ENCODE peak calls at places on chromosome 18, in nine cellular contexts. Y is transverse colon; M is bronchial epithelial cell; Z is neural progenitor cell; J is astrocyte of the cerebellum; B is tibial nerve; Q is choroid plexus epithelial cell; E is RWPE2; O is CD8-positive, alpha-beta T cell. R is an unnamed sample.
A peak's percentile ranks its signal among the peaks of the same experiment; 100 is the strongest.

GRCh38 chr18:68837665-68838390 is 39.9 kb downstream of the CCDC102B start:
- DNase-seq in Y (no peak), M (no peak), Z (no peak), J (no peak), B (no peak), Q (peak; percentile 24), E (no peak), O (no peak), R (no peak)

GRCh38 chr18:63604791-63605567 is 17.8 kb downstream of the SERPINB13 start:
- DNase-seq in Y (no peak), M (peak; percentile 99), Z (no peak), J (no peak), B (no peak), Q (no peak), E (no peak), O (no peak), R (no peak)

GRCh38 chr18:57084331-57085298 is 62.3 kb upstream of the BOD1L2 start:
- DNase-seq in Y (no peak), M (no peak), Z (peak; percentile 36), J (no peak), B (no peak), Q (no peak), E (no peak), O (no peak), R (peak; percentile 54)

GRCh38 chr18:11668441-11669169 is 20.5 kb upstream of the GNAL start:
- DNase-seq in Y (no peak), M (peak; percentile 78), Z (no peak), J (no peak), B (no peak), Q (no peak), E (no peak), O (no peak), R (no peak)

GRCh38 chr18:22115573-22115972 is 53.8 kb upstream of the GATA6 start:
- DNase-seq in Y (peak; percentile 58), M (no peak), Z (no peak), J (no peak), B (no peak), Q (no peak), E (no peak), O (no peak), R (no peak)

GRCh38 chr18:79643049-79643765 is 36.4 kb upstream of the CTDP1 start:
- DNase-seq in Y (no peak), M (no peak), Z (no peak), J (no peak), B (no peak), Q (no peak), E (no peak), O (peak; percentile 61), R (peak; percentile 62)

GRCh38 chr18:59079264-59079972 is 60.3 kb upstream of the SEC11C start:
- DNase-seq in Y (no peak), M (peak; percentile 56), Z (no peak), J (no peak), B (no peak), Q (peak; percentile 8), E (no peak), O (no peak), R (no peak)

GRCh38 chr18:57627488-57627887 is 5.9 kb upstream of the NARS1 start:
- DNase-seq in Y (no peak), M (peak; percentile 22), Z (no peak), J (peak; percentile 50), B (no peak), Q (peak; percentile 71), E (no peak), O (no peak), R (no peak)

GRCh38 chr18:5418985-5419495 is 123.5 kb upstream of the ZBTB14 start:
- DNase-seq in Y (no peak), M (no peak), Z (no peak), J (no peak), B (no peak), Q (peak; percentile 17), E (no peak), O (no peak), R (no peak)

GRCh38 chr18:23260932-23261590 is 125.8 kb downstream of the CABLES1 start:
- DNase-seq in Y (no peak), M (peak; percentile 29), Z (no peak), J (no peak), B (no peak), Q (no peak), E (no peak), O (no peak), R (no peak)

GRCh38 chr18:22439447-22439846 is 21.7 kb upstream of the CTAGE1 start:
- DNase-seq in Y (no peak), M (peak; percentile 69), Z (no peak), J (no peak), B (no peak), Q (peak; percentile 45), E (no peak), O (no peak), R (no peak)

GRCh38 chr18:33854827-33855139 is 276.8 kb downstream of the ASXL3 start:
- DNase-seq in Y (no peak), M (no peak), Z (no peak), J (no peak), B (no peak), Q (no peak), E (no peak), O (no peak), R (no peak)

GRCh38 chr18:12015697-12016062 is 34.4 kb downstream of the IMPA2 start:
- DNase-seq in Y (peak; percentile 85), M (peak; percentile 85), Z (no peak), J (no peak), B (no peak), Q (no peak), E (no peak), O (no peak), R (no peak)

GRCh38 chr18:10239138-10239537 is 215.3 kb upstream of the APCDD1 start:
- DNase-seq in Y (no peak), M (peak; percentile 20), Z (no peak), J (no peak), B (peak; percentile 75), Q (peak; percentile 71), E (no peak), O (no peak), R (no peak)

GRCh38 chr18:37322497-37323035 is 243.0 kb downstream of the CELF4 start:
- DNase-seq in Y (peak; percentile 17), M (peak; percentile 17), Z (peak; percentile 76), J (no peak), B (peak; percentile 7), Q (peak; percentile 52), E (no peak), O (no peak), R (peak; percentile 65)

GRCh38 chr18:48419268-48420022 is 10.3 kb upstream of the ZBTB7C start:
- DNase-seq in Y (no peak), M (peak; percentile 68), Z (no peak), J (no peak), B (no peak), Q (no peak), E (no peak), O (no peak), R (no peak)

GRCh38 chr18:40347261-40347660 is 1607.8 kb upstream of the PIK3C3 start:
- DNase-seq in Y (no peak), M (no peak), Z (no peak), J (no peak), B (no peak), Q (no peak), E (no peak), O (no peak), R (no peak)

GRCh38 chr18:9218052-9218451 is 81.5 kb downstream of the ANKRD12 start:
- DNase-seq in Y (no peak), M (no peak), Z (no peak), J (no peak), B (no peak), Q (peak; percentile 78), E (no peak), O (no peak), R (no peak)

GRCh38 chr18:13258792-13259385 is 40.3 kb downstream of the LDLRAD4 start:
- DNase-seq in Y (no peak), M (no peak), Z (no peak), J (no peak), B (no peak), Q (no peak), E (no peak), O (no peak), R (no peak)

DNA sequence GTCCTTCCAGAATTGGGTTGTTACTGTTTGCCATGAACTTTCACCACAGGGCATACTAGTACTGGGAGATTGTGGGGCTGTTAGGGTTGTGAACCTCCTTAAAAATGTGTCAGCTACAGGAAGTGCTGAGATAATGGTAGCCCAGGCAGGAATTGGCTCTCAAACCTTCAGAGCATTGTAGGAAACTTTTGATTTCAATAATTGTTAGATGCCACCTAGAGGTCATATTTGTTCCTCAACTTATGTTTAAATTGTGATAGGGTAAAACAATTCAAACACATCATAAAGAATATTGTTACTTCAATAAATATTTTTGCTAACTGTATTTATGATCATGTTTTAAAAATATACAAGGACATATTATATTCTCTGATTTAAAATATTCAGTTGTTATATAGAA is 594.6 kb downstream of the ADCYAP1 start:
- DNase-seq in Y (no peak), M (no peak), Z (no peak), J (no peak), B (no peak), Q (no peak), E (no peak), O (no peak), R (no peak)
- TF ChIP-seq CTCF in Y (no peak), M (no peak), Z (peak; percentile 10), J (no peak), B (no peak), Q (no peak), E (peak; percentile 39), O (no peak), R (no peak)

DNA sequence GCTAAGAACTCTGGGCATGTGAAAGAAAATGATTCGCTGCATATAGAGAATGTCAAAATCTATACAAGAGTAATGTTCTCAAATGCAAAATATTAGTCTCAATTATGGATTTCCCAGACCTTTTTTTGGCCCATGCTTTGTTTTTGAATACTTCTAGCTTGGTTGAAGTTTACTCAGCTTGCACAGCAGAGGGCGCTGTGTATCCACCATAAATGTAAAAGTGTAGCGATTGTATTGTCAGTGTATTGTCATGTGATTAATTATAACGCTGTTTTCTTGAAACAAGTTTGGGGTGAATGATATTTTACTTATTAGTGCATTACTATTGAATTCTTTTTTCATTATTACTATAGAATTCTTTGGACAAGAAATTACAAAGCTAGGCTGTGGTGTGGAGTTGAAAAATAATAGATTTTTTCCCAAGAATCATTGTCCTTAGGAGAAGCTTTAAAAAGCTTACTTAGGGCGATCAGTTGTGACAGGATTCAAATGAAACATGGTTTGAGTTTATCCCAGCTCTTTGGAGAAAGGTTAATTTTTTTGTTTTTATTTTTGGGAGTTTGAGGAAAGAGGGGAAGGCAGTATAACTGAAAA is 98.3 kb downstream of the PIK3C3 start:
- DNase-seq in Y (peak; percentile 35), M (peak; percentile 48), Z (peak; percentile 68), J (peak; percentile 38), B (peak; percentile 24), Q (peak; percentile 84), E (no peak), O (peak; percentile 61), R (peak; percentile 24)
- TF ChIP-seq CTCF in Y (peak; percentile 81), M (peak; percentile 59), Z (peak; percentile 96), J (peak; percentile 77), B (peak; percentile 72), Q (peak; percentile 80), E (peak; percentile 87), O (peak; percentile 100), R (peak; percentile 78)

GRCh38 chr18:35588995-35589394 is 7.5 kb downstream of the GALNT1 start:
- DNase-seq in Y (no peak), M (no peak), Z (peak; percentile 35), J (no peak), B (no peak), Q (no peak), E (no peak), O (no peak), R (no peak)
- TF ChIP-seq CTCF in Y (no peak), M (no peak), Z (peak; percentile 30), J (no peak), B (no peak), Q (peak; percentile 14), E (no peak), O (peak; percentile 37), R (peak; percentile 38)

GRCh38 chr18:51197661-51198424 is at the start of gene MEX3C:
- DNase-seq in Y (peak; percentile 100), M (peak; percentile 93), Z (peak; percentile 99), J (peak; percentile 98), B (peak; percentile 99), Q (peak; percentile 99), E (peak; percentile 97), O (peak; percentile 99), R (peak; percentile 94)
- TF ChIP-seq CTCF in Y (peak; percentile 22), M (peak; percentile 23), Z (peak; percentile 39), J (peak; percentile 41), B (peak; percentile 39), Q (peak; percentile 37), E (peak; percentile 26), O (peak; percentile 34), R (no peak)

R was measured in GM13977.